ENCODE peak calls at places on chromosomes 11 and 22, in six cellular contexts. W is uterus, N is tibial artery, X is cardiac fibroblast, D is fibroblast of villous mesenchyme, G is fibroblast of pulmonary artery. E is an unnamed sample.

GRCh38 chr11:102447941-102448868 is 4.4 kb downstream of the TMEM123 start:
- DNase-seq in W (no peak), N (no peak), X (no peak), D (no peak), G (no peak), E (no peak)

GRCh38 chr11:72621008-72621610 is 53.1 kb downstream of the PDE2A start:
- DNase-seq in W (no peak), N (no peak), X (no peak), D (no peak), G (no peak), E (no peak)

GRCh38 chr11:11498195-11498594 is 123.6 kb downstream of the GALNT18 start:
- DNase-seq in W (no peak), N (no peak), X (no peak), D (no peak), G (no peak), E (no peak)

GRCh38 chr11:60993611-60994010 is 22.1 kb downstream of the CD6 start:
- DNase-seq in W (no peak), N (no peak), X (no peak), D (no peak), G (no peak), E (no peak)

GRCh38 chr22:19331975-19332374 is 40.5 kb upstream of the CLTCL1 start:
- DNase-seq in W (no peak), N (no peak), X (no peak), D (no peak), G (no peak), E (no peak)

GRCh38 chr11:65642014-65642671 is 4.2 kb downstream of the SIPA1 start:
- DNase-seq in W (no peak), N (no peak), X (no peak), D (no peak), G (no peak), E (no peak)

GRCh38 chr11:95230054-95231034 is 658 bp downstream of the SESN3 start:
- DNase-seq in W (peak), N (peak), X (peak), D (peak), G (peak), E (peak)

GRCh38 chr22:39938509-39938908 is 21.7 kb upstream of the TMA7B start:
- DNase-seq in W (no peak), N (no peak), X (no peak), D (no peak), G (no peak), E (no peak)

GRCh38 chr11:8442301-8442700 is 151.7 kb downstream of the STK33 start:
- DNase-seq in W (no peak), N (no peak), X (no peak), D (no peak), G (no peak), E (no peak)

GRCh38 chr11:36073411-36074203 is 129.7 kb downstream of the LDLRAD3 start:
- DNase-seq in W (no peak), N (no peak), X (peak), D (peak), G (peak), E (peak)

GRCh38 chr22:16933274-16933923 is 74.6 kb downstream of the GAB4 start:
- DNase-seq in W (no peak), N (no peak), X (no peak), D (no peak), G (no peak), E (no peak)

GRCh38 chr11:77450227-77450626 is 23.7 kb downstream of the PAK1 start:
- DNase-seq in W (no peak), N (no peak), X (no peak), D (no peak), G (no peak), E (no peak)

GRCh38 chr22:44969817-44970216 is 40.0 kb downstream of the PHF21B start:
- DNase-seq in W (no peak), N (no peak), X (no peak), D (no peak), G (no peak), E (no peak)

GRCh38 chr22:33984741-33985287 is 64.5 kb upstream of the LARGE1 start:
- DNase-seq in W (no peak), N (no peak), X (no peak), D (no peak), G (no peak), E (no peak)

GRCh38 chr11:83573097-83573496 is 286.9 kb upstream of the CCDC90B start:
- DNase-seq in W (no peak), N (no peak), X (peak), D (peak), G (peak), E (peak)

GRCh38 chr11:35511666-35512065 is 13.8 kb downstream of the PAMR1 start:
- DNase-seq in W (no peak), N (no peak), X (peak), D (peak), G (peak), E (no peak)

GRCh38 chr11:124114942-124115781 is at the start of gene VWA5A:
- DNase-seq in W (peak), N (peak), X (peak), D (peak), G (peak), E (peak)

GRCh38 chr11:111445586-111445985 is 66.5 kb upstream of the POU2AF1 start:
- DNase-seq in W (no peak), N (no peak), X (no peak), D (peak), G (peak), E (no peak)

GRCh38 chr11:76278526-76278925 is 72.2 kb upstream of the WNT11 start:
- DNase-seq in W (no peak), N (no peak), X (no peak), D (no peak), G (no peak), E (no peak)

GRCh38 chr11:76280151-76280881 is 74.0 kb upstream of the WNT11 start:
- DNase-seq in W (no peak), N (no peak), X (no peak), D (no peak), G (no peak), E (no peak)

GRCh38 chr11:76279038-76279437 is 72.7 kb upstream of the WNT11 start:
- DNase-seq in W (no peak), N (no peak), X (no peak), D (no peak), G (no peak), E (no peak)

GRCh38 chr11:76280882-76281557 is 74.7 kb upstream of the WNT11 start:
- DNase-seq in W (no peak), N (no peak), X (no peak), D (no peak), G (no peak), E (no peak)

DNA sequence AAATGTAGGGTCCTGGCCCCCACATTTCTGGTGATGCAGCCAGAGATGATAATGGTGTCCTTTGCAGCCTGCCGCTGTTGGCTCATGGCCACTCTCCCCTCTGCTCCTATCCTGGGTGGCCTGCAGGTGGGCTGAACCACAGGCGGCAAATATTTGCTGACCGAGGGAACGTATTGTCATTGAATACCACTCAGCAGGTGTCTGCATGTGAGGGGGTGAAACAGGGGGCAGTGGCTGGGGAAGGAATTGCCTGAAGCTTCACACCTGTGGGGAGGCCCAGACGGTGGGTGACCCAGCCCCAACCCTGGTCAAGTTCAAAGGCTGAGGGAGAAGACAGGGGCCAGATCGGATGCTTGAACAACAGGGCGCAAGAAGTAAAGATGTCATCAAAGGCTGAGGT is 73.3 kb upstream of the WNT11 start:
- DNase-seq in W (no peak), N (no peak), X (no peak), D (no peak), G (no peak), E (no peak)
- H3K4me3 ChIP-seq in W (no peak), N (no peak), X (no peak), D (no peak), G (no peak), E (no peak)

DNA sequence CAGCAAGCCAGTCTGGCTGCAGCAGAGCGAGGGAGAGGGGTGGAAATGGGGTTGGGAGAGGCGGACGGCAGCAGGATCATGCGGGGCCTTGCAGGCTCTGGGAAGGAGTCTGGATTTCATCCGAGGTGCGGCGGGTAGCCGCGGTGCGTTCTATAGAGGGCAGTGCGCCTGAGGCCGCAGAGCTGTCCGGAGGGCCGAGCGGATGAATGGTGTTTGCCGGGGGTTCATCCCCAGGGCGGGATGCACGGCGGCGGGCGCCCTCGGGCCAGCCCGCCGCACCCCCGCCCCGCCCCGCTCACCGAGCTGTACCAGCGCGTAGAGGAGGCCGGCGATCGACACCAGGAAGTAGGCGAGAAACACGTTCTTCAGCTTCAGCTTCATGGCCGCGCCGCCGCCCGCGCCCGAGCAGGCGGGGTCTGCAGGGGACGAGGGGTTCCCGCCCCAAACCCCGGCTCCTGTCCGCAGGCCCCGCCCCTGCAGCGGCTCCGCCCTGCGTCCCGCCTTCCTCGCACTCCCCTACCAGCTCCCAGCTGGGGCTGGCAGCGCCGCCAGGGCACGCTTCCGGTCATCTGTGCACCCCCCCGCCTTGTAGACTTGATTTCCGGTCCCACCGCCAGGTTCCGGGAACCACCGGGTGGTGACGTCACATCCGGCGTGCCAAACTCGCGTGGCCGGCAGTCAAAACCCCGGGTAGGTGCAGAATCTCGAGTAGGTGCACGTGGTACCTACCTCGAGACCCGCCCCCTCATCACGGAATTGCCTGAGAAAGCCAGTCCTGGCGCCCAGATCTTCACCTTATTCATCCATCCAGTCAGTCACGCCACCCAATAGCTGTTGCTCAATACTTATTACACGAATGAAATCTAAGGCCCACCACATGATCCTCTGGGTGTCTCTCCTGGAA is at the start of gene B3GAT3:
- DNase-seq in W (peak), N (peak), X (peak), D (peak), G (peak), E (peak)
- TF ChIP-seq CTCF in W (no peak), N (no peak), X (no peak), D (no peak), G (no peak), E (no peak)

DNA sequence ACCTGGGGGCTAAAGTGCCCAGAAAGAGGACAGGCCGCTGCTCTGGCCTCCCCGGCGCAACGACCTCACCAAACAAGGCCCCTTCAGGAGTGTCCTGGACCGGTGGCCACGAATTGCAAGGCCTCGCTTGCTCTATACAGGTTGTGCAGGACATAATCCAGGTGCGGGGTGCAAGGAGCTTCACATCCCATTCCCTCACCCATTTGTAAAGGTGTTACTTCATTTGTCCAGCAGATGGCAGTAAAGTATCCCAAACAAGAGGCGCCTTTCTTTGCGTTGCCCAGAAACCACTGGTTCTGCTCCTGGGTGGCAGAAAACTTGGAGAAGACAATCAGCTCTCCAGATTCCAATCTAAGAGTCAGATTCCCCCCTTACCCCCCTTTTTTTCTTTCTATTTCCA is 35.9 kb upstream of the PRDM11 start:
- DNase-seq in W (peak), N (no peak), X (peak), D (peak), G (peak), E (peak)
- H3K4me3 ChIP-seq in W (no peak), N (no peak), X (no peak), D (no peak), G (no peak), E (no peak)

DNA sequence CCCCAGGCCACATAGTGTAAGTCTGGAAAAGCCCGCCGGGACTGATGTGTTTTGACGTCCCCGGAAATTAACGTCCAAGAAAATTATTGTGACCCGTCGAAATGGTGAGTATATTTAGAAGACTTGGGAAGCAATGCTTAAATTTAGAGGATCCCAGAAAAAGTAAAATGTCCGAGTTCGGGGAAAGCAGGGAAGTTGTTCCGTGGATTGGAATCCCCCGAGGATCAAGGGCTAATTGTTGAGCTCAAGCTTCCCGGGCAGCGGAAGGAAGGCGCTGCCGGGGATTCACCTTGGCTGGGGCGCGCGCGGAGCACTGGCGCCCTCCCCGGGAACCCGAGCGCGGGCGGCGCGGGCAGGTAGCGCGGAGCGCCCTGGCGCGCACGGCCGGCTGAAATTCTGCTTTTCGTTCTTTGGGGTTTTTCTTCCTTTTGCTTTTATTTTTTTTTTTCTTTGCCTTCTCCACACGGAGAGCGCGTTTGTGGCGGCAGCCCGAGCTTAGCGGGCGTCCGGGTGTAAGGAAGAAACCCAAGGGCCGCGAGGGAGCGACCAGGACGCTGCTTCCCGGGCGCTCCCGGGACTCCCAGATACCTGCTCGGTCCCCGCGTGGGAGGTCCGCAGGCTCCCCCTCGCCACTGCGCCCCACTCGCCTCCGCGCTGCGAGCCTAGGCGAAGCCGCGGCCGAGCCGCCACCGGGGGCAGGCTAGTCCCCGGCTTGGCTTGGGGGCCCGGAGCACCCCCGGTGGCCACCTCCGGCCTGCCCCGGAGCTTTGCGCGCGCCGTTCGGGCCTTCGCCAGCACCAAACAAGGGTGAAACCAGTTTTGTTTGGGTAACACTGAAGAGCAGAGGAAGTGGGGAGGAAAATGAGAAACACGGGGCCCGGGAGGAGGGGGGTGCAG is 4.7 kb upstream of the IGF2 start:
- DNase-seq in W (no peak), N (no peak), X (no peak), D (no peak), G (no peak), E (no peak)
- TF ChIP-seq CTCF in W (no peak), N (no peak), X (no peak), D (no peak), G (no peak), E (no peak)

GRCh38 chr22:26168199-26168915 is 905 bp upstream of the SEZ6L start:
- DNase-seq in W (no peak), N (no peak), X (no peak), D (no peak), G (no peak), E (no peak)

GRCh38 chr22:26170112-26170492 is 840 bp downstream of the SEZ6L start:
- DNase-seq in W (no peak), N (no peak), X (no peak), D (no peak), G (no peak), E (no peak)

GRCh38 chr22:26168934-26169311 is 339 bp upstream of the SEZ6L start:
- DNase-seq in W (no peak), N (no peak), X (no peak), D (no peak), G (no peak), E (no peak)

GRCh38 chr22:26170795-26171194 is 1.5 kb downstream of the SEZ6L start:
- DNase-seq in W (no peak), N (no peak), X (no peak), D (no peak), G (no peak), E (no peak)

GRCh38 chr22:26169312-26170111 is at the start of gene SEZ6L:
- DNase-seq in W (no peak), N (no peak), X (no peak), D (no peak), G (no peak), E (no peak)
- H3K4me3 ChIP-seq in W (no peak), N (peak), X (no peak), D (no peak), G (no peak), E (no peak)

GRCh38 chr11:79076526-79077115 is 364.2 kb downstream of the TENM4 start:
- DNase-seq in W (peak), N (peak), X (peak), D (peak), G (peak), E (peak)
- TF ChIP-seq CTCF in W (peak), N (peak), X (peak), D (peak), G (peak), E (peak)

GRCh38 chr11:76265771-76266241 is 59.5 kb upstream of the WNT11 start:
- DNase-seq in W (peak), N (peak), X (peak), D (peak), G (no peak), E (peak)

GRCh38 chr11:76268498-76268897 is 62.2 kb upstream of the WNT11 start:
- DNase-seq in W (no peak), N (no peak), X (no peak), D (no peak), G (no peak), E (no peak)

GRCh38 chr11:76266701-76267100 is 60.4 kb upstream of the WNT11 start:
- DNase-seq in W (no peak), N (no peak), X (no peak), D (no peak), G (no peak), E (no peak)

GRCh38 chr11:76267563-76267962 is 61.3 kb upstream of the WNT11 start:
- DNase-seq in W (no peak), N (no peak), X (peak), D (no peak), G (peak), E (peak)

GRCh38 chr11:76266269-76266668 is 60.0 kb upstream of the WNT11 start:
- DNase-seq in W (peak), N (peak), X (peak), D (peak), G (peak), E (peak)
- H3K4me3 ChIP-seq in W (no peak), N (no peak), X (no peak), D (no peak), G (no peak), E (no peak)

DNA sequence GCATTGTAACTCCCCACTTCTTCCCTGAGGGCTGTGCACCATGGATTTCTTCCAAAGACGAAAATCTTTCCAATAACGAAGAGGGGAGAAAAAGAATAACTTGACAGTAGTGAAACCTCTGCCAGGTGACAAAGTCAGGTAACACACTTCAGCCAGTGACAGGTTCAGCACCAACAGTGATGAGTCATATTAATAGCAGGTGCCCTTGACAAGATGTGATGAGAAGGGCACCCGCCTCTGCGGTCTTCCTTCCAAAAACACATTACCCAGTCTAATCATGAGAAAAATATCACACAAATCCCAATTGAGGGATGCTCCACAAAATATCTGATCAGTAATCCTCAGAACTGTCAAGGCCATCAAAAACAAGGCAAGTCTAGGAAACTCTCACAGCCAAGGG is 157.8 kb downstream of the EFCAB6 start:
- DNase-seq in W (no peak), N (no peak), X (no peak), D (no peak), G (no peak), E (no peak)
- TF ChIP-seq CTCF in W (no peak), N (no peak), X (no peak), D (no peak), G (no peak), E (no peak)

GRCh38 chr11:133065847-133066485 is 466.3 kb downstream of the OPCML start:
- DNase-seq in W (no peak), N (no peak), X (no peak), D (no peak), G (no peak), E (no peak)

GRCh38 chr11:133064961-133065360 is 467.3 kb downstream of the OPCML start:
- DNase-seq in W (no peak), N (no peak), X (no peak), D (no peak), G (no peak), E (no peak)

GRCh38 chr11:133058501-133058900 is 473.8 kb downstream of the OPCML start:
- DNase-seq in W (no peak), N (no peak), X (no peak), D (no peak), G (no peak), E (no peak)

GRCh38 chr11:133070053-133070713 is 462.1 kb downstream of the OPCML start:
- DNase-seq in W (no peak), N (no peak), X (no peak), D (no peak), G (no peak), E (no peak)

GRCh38 chr11:133064152-133064877 is 468.0 kb downstream of the OPCML start:
- DNase-seq in W (peak), N (peak), X (peak), D (no peak), G (peak), E (peak)
- H3K4me3 ChIP-seq in W (peak), N (peak), X (peak), D (no peak), G (peak), E (no peak)

E was measured in fibroblast of the aortic adventitia.